ENCODE peak calls at places on chromosomes 16 and 17, in seven cellular contexts. R, K, G, A, V, Z and N are unnamed samples. For H3K79me2, the result is how much of the 10 kb centered on the place peaks cover.

GRCh38 chr17:69820881-69821473 is 254.0 kb upstream of the KCNJ16 start:
- DNase-seq in R (no peak), K (no peak), G (no peak), A (no peak), V (no peak), Z (no peak), N (no peak)

GRCh38 chr16:88365244-88365865 is 17.4 kb upstream of the ZNF469 start:
- DNase-seq in R (no peak), K (no peak), G (no peak), A (no peak), V (no peak), Z (no peak), N (no peak)

GRCh38 chr16:22624038-22624656 is 113.5 kb downstream of the NPIPB5 start:
- DNase-seq in R (no peak), K (no peak), G (no peak), A (no peak), V (no peak), Z (no peak), N (no peak)

GRCh38 chr16:75550211-75550662 is 5.8 kb downstream of the TMEM231 start:
- DNase-seq in R (peak), K (peak), G (peak), A (peak), V (peak), Z (no peak), N (peak)

GRCh38 chr16:77881355-77882003 is 93.1 kb downstream of the VAT1L start:
- DNase-seq in R (peak), K (no peak), G (no peak), A (no peak), V (no peak), Z (no peak), N (no peak)

GRCh38 chr17:79974786-79975497 is 60.7 kb downstream of the TBC1D16 start:
- DNase-seq in R (no peak), K (no peak), G (peak), A (peak), V (no peak), Z (no peak), N (no peak)

GRCh38 chr17:19645608-19646250 is 2.8 kb upstream of the ALDH3A2 start:
- DNase-seq in R (peak), K (peak), G (peak), A (peak), V (peak), Z (no peak), N (peak)

GRCh38 chr16:17827313-17827712 is 356.6 kb upstream of the XYLT1 start:
- DNase-seq in R (peak), K (no peak), G (no peak), A (no peak), V (no peak), Z (no peak), N (no peak)

GRCh38 chr17:21029032-21029431 is 13.8 kb downstream of the USP22 start:
- DNase-seq in R (peak), K (peak), G (no peak), A (no peak), V (no peak), Z (no peak), N (peak)

GRCh38 chr17:8839410-8839935 is 28.0 kb downstream of the PIK3R6 start:
- DNase-seq in R (no peak), K (no peak), G (no peak), A (no peak), V (no peak), Z (no peak), N (no peak)

GRCh38 chr16:57147381-57148191 is 38.3 kb downstream of the PSME3IP1 start:
- DNase-seq in R (peak), K (no peak), G (peak), A (peak), V (peak), Z (no peak), N (no peak)

GRCh38 chr17:28643979-28644781 is 778 bp downstream of the BLTP2 start:
- DNase-seq in R (peak), K (peak), G (peak), A (peak), V (peak), Z (peak), N (peak)
- H3K4me2 ChIP-seq in R (peak), K (peak), G (peak), A (peak), V (peak), Z (peak), N (peak)

GRCh38 chr16:66899945-66900688 is 18.6 kb downstream of the CDH16 start:
- DNase-seq in R (peak), K (peak), G (peak), A (peak), V (no peak), Z (no peak), N (peak)
- TF ChIP-seq EZH2phosphoT487 in R (no peak), K (no peak), G (no peak), A (no peak), V (no peak), Z (no peak), N (no peak)

DNA sequence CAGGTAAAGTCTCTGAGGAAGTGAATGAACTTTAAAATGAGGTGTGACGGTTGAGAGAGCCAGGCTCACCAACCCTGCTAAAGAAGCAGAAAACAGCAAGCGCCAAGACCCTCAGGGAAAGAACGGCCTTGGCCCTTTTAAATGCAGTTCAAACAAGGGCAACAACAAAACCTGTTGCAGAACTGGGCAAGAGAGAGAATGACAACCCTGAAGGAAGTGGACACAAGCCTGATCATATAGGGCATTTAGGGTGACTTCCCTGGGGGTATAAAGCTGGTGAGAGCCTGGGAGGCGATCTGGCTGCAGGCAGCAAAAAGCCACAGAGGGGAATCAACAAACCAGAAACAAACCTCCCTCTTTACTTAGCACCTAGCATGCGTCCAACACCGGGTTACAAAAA is 1.0 kb downstream of the CPPED1 start:
- DNase-seq in R (peak), K (no peak), G (no peak), A (no peak), V (peak), Z (no peak), N (no peak)
- H3K79me2 ChIP-seq in R (under half), K (under half), G (under half), A (under half), V (under half), Z (under half), N (under half)

GRCh38 chr17:16973760-16974540 is 2.0 kb upstream of the TNFRSF13B start:
- DNase-seq in R (no peak), K (no peak), G (no peak), A (no peak), V (peak), Z (no peak), N (no peak)
- H3K4me2 ChIP-seq in R (no peak), K (no peak), G (no peak), A (no peak), V (peak), Z (no peak), N (no peak)

DNA sequence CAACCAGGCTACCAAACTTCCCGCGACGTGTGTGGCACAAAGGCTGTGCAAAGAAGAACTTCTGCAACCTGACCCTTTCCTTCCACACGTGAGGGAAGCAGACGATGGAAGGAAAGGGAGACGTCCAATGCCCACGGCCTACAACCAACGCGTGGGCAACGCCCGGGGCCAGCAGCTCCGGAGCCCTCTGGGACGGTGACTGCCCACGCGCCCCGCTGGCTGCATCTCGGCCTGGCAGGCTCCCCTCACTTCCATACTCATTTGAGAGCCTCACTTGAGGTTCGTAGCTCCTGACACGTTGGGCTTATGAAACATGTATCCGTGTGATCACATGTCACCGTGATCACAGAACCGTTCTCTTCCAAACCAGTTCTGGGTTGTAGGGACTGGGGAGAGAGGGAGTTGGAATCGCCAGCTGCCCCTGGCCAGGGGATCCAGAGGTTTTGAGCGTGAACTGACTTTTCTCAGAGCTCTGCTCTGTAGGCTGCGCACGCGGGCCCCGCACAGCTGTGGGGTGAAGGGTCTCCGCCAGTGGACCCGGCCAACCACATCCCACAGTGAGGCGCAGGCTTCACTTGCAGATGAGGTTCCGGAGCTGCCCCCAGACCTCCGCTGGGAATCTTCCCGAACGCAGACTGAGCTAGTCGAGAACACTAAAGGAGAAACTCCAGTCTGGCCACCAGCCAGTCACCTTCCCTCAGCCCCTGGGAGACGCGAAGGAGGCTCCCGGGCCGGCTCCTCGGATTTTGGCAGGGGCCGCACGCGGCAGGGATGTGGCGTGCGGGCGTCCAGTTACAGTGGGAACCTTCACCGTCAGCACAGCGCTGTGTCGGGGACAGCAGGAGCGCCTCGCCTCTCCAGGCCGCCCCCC is 1.0 kb downstream of the LMF1 start:
- DNase-seq in R (peak), K (peak), G (no peak), A (peak), V (no peak), Z (no peak), N (peak)
- TF ChIP-seq EZH2phosphoT487 in R (no peak), K (no peak), G (no peak), A (no peak), V (no peak), Z (no peak), N (no peak)